ENCODE peak calls at places on chromosomes 11 and 22, in eight cellular contexts. One of them, this sample, is unnamed.

GRCh38 chr11:65043881-65044501 is 3.0 kb downstream of the SAC3D1 start:
- DNase-seq in endothelial cell of umbilical vein: no peak
- DNase-seq in HCT116: no peak
- DNase-seq in GM23338: no peak
- DNase-seq in K562: no peak
- DNase-seq in HepG2: no peak
- DNase-seq in H1: no peak
- DNase-seq in GM12878: no peak
- DNase-seq in this sample: no peak

GRCh38 chr11:132187814-132188213 is 817.4 kb downstream of the NTM start:
- DNase-seq in endothelial cell of umbilical vein: no peak
- DNase-seq in K562: no peak
- DNase-seq in HepG2: no peak
- DNase-seq in GM23338: no peak
- DNase-seq in HCT116: no peak
- DNase-seq in H1: no peak
- DNase-seq in GM12878: no peak
- DNase-seq in this sample: no peak

GRCh38 chr11:19953909-19954308 is 206.4 kb downstream of the DBX1 start:
- DNase-seq in HepG2: peak; percentile 93
- DNase-seq in GM12878: no peak
- DNase-seq in K562: peak; percentile 41
- DNase-seq in endothelial cell of umbilical vein: peak; percentile 78
- DNase-seq in GM23338: peak; percentile 71
- DNase-seq in HCT116: peak; percentile 24
- DNase-seq in H1: no peak
- DNase-seq in this sample: no peak

GRCh38 chr11:104565581-104565956 is 332.7 kb downstream of the CASP12 start:
- DNase-seq in K562: no peak
- DNase-seq in endothelial cell of umbilical vein: no peak
- DNase-seq in GM23338: no peak
- DNase-seq in HepG2: no peak
- DNase-seq in H1: no peak
- DNase-seq in GM12878: no peak
- DNase-seq in HCT116: no peak
- DNase-seq in this sample: no peak

GRCh38 chr22:24185001-24185500 is 3.8 kb downstream of the SUSD2 start:
- DNase-seq in GM12878: no peak
- DNase-seq in HCT116: no peak
- DNase-seq in endothelial cell of umbilical vein: no peak
- DNase-seq in H1: no peak
- DNase-seq in HepG2: no peak
- DNase-seq in GM23338: no peak
- DNase-seq in K562: no peak
- DNase-seq in this sample: no peak

GRCh38 chr11:87097582-87097981 is 59.8 kb downstream of the TMEM135 start:
- DNase-seq in HepG2: peak; percentile 87
- DNase-seq in K562: peak; percentile 64
- DNase-seq in HCT116: peak; percentile 19
- DNase-seq in GM23338: peak; percentile 86
- DNase-seq in endothelial cell of umbilical vein: peak; percentile 52
- DNase-seq in H1: peak; percentile 62
- DNase-seq in GM12878: no peak
- DNase-seq in this sample: no peak

GRCh38 chr11:1757861-1758610 is 5.7 kb downstream of the CTSD start:
- DNase-seq in endothelial cell of umbilical vein: no peak
- DNase-seq in K562: no peak
- DNase-seq in HepG2: no peak
- DNase-seq in GM23338: no peak
- DNase-seq in HCT116: no peak
- DNase-seq in GM12878: no peak
- DNase-seq in H1: no peak
- DNase-seq in this sample: no peak

GRCh38 chr22:20180245-20180630 is 29.4 kb upstream of the CCDC188 start:
- DNase-seq in HepG2: no peak
- DNase-seq in endothelial cell of umbilical vein: no peak
- DNase-seq in GM23338: peak; percentile 39
- DNase-seq in HCT116: no peak
- DNase-seq in H1: no peak
- DNase-seq in GM12878: no peak
- DNase-seq in K562: no peak
- DNase-seq in this sample: no peak

GRCh38 chr11:44351006-44351660 is 41.2 kb upstream of the ALX4 start:
- DNase-seq in GM23338: no peak
- DNase-seq in endothelial cell of umbilical vein: no peak
- DNase-seq in K562: no peak
- DNase-seq in H1: no peak
- DNase-seq in HepG2: no peak
- DNase-seq in GM12878: peak; percentile 35
- DNase-seq in HCT116: no peak
- DNase-seq in this sample: no peak

GRCh38 chr22:24697141-24697540 is 77.4 kb downstream of the PIWIL3 start:
- DNase-seq in HepG2: no peak
- DNase-seq in GM12878: no peak
- DNase-seq in endothelial cell of umbilical vein: no peak
- DNase-seq in HCT116: no peak
- DNase-seq in H1: no peak
- DNase-seq in GM23338: no peak
- DNase-seq in K562: no peak
- DNase-seq in this sample: no peak

GRCh38 chr11:118411523-118411922 is 10.1 kb downstream of the ATP5MG start:
- DNase-seq in endothelial cell of umbilical vein: no peak
- DNase-seq in K562: no peak
- DNase-seq in H1: no peak
- DNase-seq in GM23338: no peak
- DNase-seq in GM12878: no peak
- DNase-seq in HCT116: no peak
- DNase-seq in HepG2: peak; percentile 21
- DNase-seq in this sample: no peak

GRCh38 chr11:75655619-75656018 is 13.2 kb downstream of the MAP6 start:
- DNase-seq in GM23338: no peak
- DNase-seq in HepG2: no peak
- DNase-seq in GM12878: no peak
- DNase-seq in K562: no peak
- DNase-seq in HCT116: no peak
- DNase-seq in H1: no peak
- DNase-seq in endothelial cell of umbilical vein: no peak
- DNase-seq in this sample: no peak

GRCh38 chr11:12532580-12532979 is 141.6 kb upstream of the TEAD1 start:
- DNase-seq in K562: no peak
- DNase-seq in HepG2: no peak
- DNase-seq in H1: no peak
- DNase-seq in GM23338: no peak
- DNase-seq in GM12878: no peak
- DNase-seq in HCT116: no peak
- DNase-seq in endothelial cell of umbilical vein: no peak
- DNase-seq in this sample: no peak

GRCh38 chr22:31253949-31254348 is 38.3 kb downstream of the PIK3IP1 start:
- DNase-seq in GM12878: no peak
- DNase-seq in GM23338: peak; percentile 54
- DNase-seq in HepG2: peak; percentile 16
- DNase-seq in H1: no peak
- DNase-seq in K562: no peak
- DNase-seq in HCT116: no peak
- DNase-seq in endothelial cell of umbilical vein: peak; percentile 82
- DNase-seq in this sample: no peak

DNA sequence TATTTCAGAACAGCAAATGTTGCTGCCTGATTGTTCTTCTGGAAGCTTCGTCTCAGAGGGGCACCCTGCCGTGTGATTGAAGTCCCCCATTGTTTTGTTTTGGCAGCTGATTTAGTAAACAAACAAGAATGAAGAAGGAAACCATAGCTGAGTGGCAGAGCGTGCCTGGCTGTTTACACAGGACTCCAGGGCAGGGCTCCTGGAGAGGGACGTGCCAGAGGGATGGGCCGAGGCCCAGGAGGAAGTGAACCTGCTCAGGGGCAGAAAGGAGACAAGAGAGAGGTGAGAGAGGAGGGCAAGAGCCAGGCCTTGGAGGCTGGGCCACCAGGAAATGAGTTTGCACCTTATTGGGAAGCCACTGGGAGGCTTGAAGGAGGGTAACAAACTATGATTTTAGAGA is 85.5 kb upstream of the B3GAT1 start:
- DNase-seq in GM12878: no peak
- DNase-seq in GM23338: no peak
- DNase-seq in K562: no peak
- DNase-seq in HCT116: no peak
- DNase-seq in HepG2: no peak
- DNase-seq in endothelial cell of umbilical vein: no peak
- DNase-seq in H1: no peak
- DNase-seq in this sample: no peak
- TF ChIP-seq POLR2AphosphoS5 in GM12878: no peak
- TF ChIP-seq POLR2AphosphoS5 in GM23338: no peak
- TF ChIP-seq POLR2AphosphoS5 in K562: no peak
- TF ChIP-seq POLR2AphosphoS5 in HCT116: no peak
- TF ChIP-seq POLR2AphosphoS5 in HepG2: no peak
- TF ChIP-seq POLR2AphosphoS5 in endothelial cell of umbilical vein: no peak
- TF ChIP-seq POLR2AphosphoS5 in H1: no peak
- TF ChIP-seq POLR2AphosphoS5 in this sample: no peak

DNA sequence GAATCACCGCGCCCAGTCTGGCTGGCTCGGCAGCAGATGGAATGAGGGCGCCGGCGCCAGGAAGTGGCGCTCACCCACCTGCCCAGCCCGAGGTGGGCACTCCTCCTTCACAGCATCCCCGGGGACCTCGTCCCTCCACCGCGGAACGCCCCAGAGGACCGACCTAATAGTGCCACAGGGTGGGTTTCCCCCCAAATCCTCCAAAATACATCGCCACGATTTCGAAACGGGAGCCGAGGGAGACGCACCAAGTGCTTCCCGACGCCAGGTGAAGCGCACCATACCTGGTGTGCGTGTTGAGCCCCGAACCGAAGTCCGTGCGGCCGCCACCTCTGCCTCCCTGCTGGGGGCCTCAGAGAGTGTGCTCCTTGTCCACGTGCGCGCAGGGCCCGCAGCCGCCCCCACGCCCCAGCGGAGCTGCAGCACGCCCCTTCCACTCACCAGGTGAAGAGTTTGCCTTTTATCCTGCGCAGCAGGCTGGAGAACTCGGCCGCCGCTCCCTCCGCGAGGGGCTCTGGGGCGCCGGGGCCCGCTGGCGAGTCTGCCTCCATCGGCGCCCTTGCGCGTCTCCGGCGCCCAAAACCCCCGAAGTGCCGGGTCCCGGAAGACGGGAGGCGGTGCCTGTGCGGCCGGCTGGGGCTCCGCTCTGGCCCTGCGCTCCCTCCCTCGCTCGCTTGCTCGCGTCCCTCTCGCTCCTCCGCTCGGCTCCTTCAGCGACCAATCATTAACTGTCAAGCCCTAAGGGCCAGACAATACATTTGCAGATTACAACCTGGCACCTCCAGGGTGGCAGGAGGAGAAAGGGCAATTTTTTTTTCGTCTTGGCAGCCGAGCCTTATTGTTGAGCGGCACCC is at the start of gene SLC35F2:
- DNase-seq in HepG2: peak; percentile 51
- DNase-seq in H1: peak; percentile 85
- DNase-seq in endothelial cell of umbilical vein: peak; percentile 90
- DNase-seq in GM23338: peak; percentile 93
- DNase-seq in K562: peak; percentile 82
- DNase-seq in GM12878: peak; percentile 80
- DNase-seq in HCT116: peak; percentile 73
- DNase-seq in this sample: no peak
- TF ChIP-seq EZH2 in HepG2: no peak
- TF ChIP-seq EZH2 in H1: no peak
- TF ChIP-seq EZH2 in endothelial cell of umbilical vein: no peak
- TF ChIP-seq EZH2 in GM23338: no peak
- TF ChIP-seq EZH2 in K562: no peak
- TF ChIP-seq EZH2 in GM12878: no peak
- TF ChIP-seq EZH2 in HCT116: no peak
- TF ChIP-seq EZH2 in this sample: no peak

DNA sequence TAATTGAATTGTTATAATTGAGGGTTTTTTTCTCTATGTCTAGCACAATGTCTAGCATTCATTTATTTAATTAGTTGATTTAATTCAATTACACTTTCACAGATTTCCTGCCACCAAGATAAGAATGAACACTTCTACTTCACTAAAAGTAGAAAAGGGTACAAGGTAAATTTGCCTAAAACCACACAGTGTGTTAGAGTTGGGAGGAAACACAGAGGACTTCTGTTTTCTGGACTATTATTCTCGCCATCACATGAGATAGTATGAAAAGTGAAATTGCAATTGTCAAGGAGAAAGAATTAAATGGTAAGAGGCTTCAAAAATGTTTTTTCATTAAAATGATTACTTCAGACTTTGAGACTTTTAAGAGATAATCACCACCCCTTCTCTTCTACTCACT is 109.5 kb downstream of the ETS1 start:
- DNase-seq in HepG2: no peak
- DNase-seq in K562: no peak
- DNase-seq in GM23338: no peak
- DNase-seq in GM12878: no peak
- DNase-seq in H1: no peak
- DNase-seq in HCT116: no peak
- DNase-seq in endothelial cell of umbilical vein: no peak
- DNase-seq in this sample: no peak
- H3K4me3 ChIP-seq in HepG2: no peak overlapping the region
- H3K4me3 ChIP-seq in K562: no peak overlapping the region
- H3K4me3 ChIP-seq in GM23338: no peak overlapping the region
- H3K4me3 ChIP-seq in GM12878: no peak overlapping the region
- H3K4me3 ChIP-seq in H1: no peak overlapping the region
- H3K4me3 ChIP-seq in HCT116: no peak overlapping the region
- H3K4me3 ChIP-seq in endothelial cell of umbilical vein: no peak overlapping the region
- H3K4me3 ChIP-seq in this sample: no peak overlapping the region

GRCh38 chr22:49922484-49922883 is 4.0 kb downstream of the CRELD2 start:
- DNase-seq in HepG2: no peak
- DNase-seq in endothelial cell of umbilical vein: no peak
- DNase-seq in GM23338: no peak
- DNase-seq in GM12878: no peak
- DNase-seq in K562: no peak
- DNase-seq in HCT116: no peak
- DNase-seq in H1: no peak
- DNase-seq in this sample: no peak

GRCh38 chr22:49921508-49922278 is 3.3 kb downstream of the CRELD2 start:
- DNase-seq in H1: no peak
- DNase-seq in K562: no peak
- DNase-seq in GM12878: no peak
- DNase-seq in endothelial cell of umbilical vein: no peak
- DNase-seq in HepG2: no peak
- DNase-seq in HCT116: no peak
- DNase-seq in GM23338: no peak
- DNase-seq in this sample: no peak

GRCh38 chr22:49924113-49924833 is 5.8 kb downstream of the CRELD2 start:
- DNase-seq in GM23338: no peak
- DNase-seq in HepG2: no peak
- DNase-seq in endothelial cell of umbilical vein: no peak
- DNase-seq in HCT116: no peak
- DNase-seq in GM12878: no peak
- DNase-seq in H1: no peak
- DNase-seq in K562: no peak
- DNase-seq in this sample: no peak

GRCh38 chr22:49922926-49923325 is 4.5 kb downstream of the CRELD2 start:
- DNase-seq in K562: no peak
- DNase-seq in H1: no peak
- DNase-seq in HCT116: no peak
- DNase-seq in GM12878: no peak
- DNase-seq in endothelial cell of umbilical vein: no peak
- DNase-seq in HepG2: no peak
- DNase-seq in GM23338: no peak
- DNase-seq in this sample: no peak

DNA sequence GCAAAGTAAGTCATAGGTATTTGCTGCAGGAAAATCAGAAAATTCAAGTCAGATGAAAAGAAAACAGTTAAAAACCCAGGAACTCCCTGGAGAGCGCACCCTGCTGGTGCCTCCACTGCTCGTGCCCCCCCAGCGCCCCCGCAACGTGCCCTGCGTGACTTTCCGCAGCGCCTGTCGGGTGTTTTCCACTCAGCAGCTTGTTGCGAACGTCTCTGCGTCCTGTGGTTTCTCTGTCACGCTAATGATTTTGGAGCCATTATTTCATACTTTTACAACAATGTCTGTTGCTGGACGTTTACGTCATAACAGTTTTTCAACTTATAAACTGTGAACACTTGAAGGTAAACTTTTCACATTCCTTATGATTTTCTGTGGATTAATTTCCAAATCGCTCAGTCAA is 5.0 kb downstream of the CRELD2 start:
- DNase-seq in GM23338: no peak
- DNase-seq in HCT116: no peak
- DNase-seq in HepG2: no peak
- DNase-seq in GM12878: no peak
- DNase-seq in K562: no peak
- DNase-seq in endothelial cell of umbilical vein: no peak
- DNase-seq in H1: no peak
- DNase-seq in this sample: peak; percentile 39
- TF ChIP-seq POLR2AphosphoS5 in GM23338: no peak
- TF ChIP-seq POLR2AphosphoS5 in HCT116: no peak
- TF ChIP-seq POLR2AphosphoS5 in HepG2: no peak
- TF ChIP-seq POLR2AphosphoS5 in GM12878: no peak
- TF ChIP-seq POLR2AphosphoS5 in K562: no peak
- TF ChIP-seq POLR2AphosphoS5 in endothelial cell of umbilical vein: no peak
- TF ChIP-seq POLR2AphosphoS5 in H1: no peak
- TF ChIP-seq POLR2AphosphoS5 in this sample: peak; percentile 59